ENCODE peak calls at places on chromosomes 2 and 18, in nine cellular contexts. One of them, this sample, is unnamed.

GRCh38 chr2:119252186-119253113 is 28.8 kb downstream of the STEAP3 start:
- DNase-seq in NCI-H345: no peak
- DNase-seq in GM23248: peak
- DNase-seq in NCI-H2171: no peak
- DNase-seq in activated naive CD4-positive, alpha-beta T cell treated with Interleukin-2 at 50 U/mL for 16 hours: no peak
- DNase-seq in HAP-1: no peak
- DNase-seq in C1 segment of cervical spinal cord: no peak
- DNase-seq in astrocyte of the cerebellum: peak
- DNase-seq in PC-9: peak
- DNase-seq in this sample: no peak

GRCh38 chr2:17043173-17043572 is 377.5 kb upstream of the CYRIA start:
- DNase-seq in activated naive CD4-positive, alpha-beta T cell treated with Interleukin-2 at 50 U/mL for 16 hours: no peak
- DNase-seq in GM23248: peak
- DNase-seq in PC-9: no peak
- DNase-seq in C1 segment of cervical spinal cord: no peak
- DNase-seq in NCI-H345: no peak
- DNase-seq in NCI-H2171: no peak
- DNase-seq in HAP-1: no peak
- DNase-seq in astrocyte of the cerebellum: peak
- DNase-seq in this sample: no peak

GRCh38 chr18:61975526-61976326 is 82.9 kb upstream of the RNF152 start:
- DNase-seq in NCI-H2171: no peak
- DNase-seq in astrocyte of the cerebellum: no peak
- DNase-seq in activated naive CD4-positive, alpha-beta T cell treated with Interleukin-2 at 50 U/mL for 16 hours: no peak
- DNase-seq in GM23248: no peak
- DNase-seq in PC-9: no peak
- DNase-seq in NCI-H345: no peak
- DNase-seq in HAP-1: no peak
- DNase-seq in C1 segment of cervical spinal cord: no peak
- DNase-seq in this sample: no peak

GRCh38 chr2:106272202-106272807 is 78.2 kb upstream of the UXS1 start:
- DNase-seq in GM23248: no peak
- DNase-seq in HAP-1: no peak
- DNase-seq in PC-9: no peak
- DNase-seq in astrocyte of the cerebellum: no peak
- DNase-seq in NCI-H2171: no peak
- DNase-seq in NCI-H345: no peak
- DNase-seq in activated naive CD4-positive, alpha-beta T cell treated with Interleukin-2 at 50 U/mL for 16 hours: no peak
- DNase-seq in C1 segment of cervical spinal cord: no peak
- DNase-seq in this sample: no peak

GRCh38 chr18:67951166-67951565 is 434.6 kb upstream of the DSEL start:
- DNase-seq in PC-9: no peak
- DNase-seq in HAP-1: no peak
- DNase-seq in NCI-H2171: no peak
- DNase-seq in astrocyte of the cerebellum: no peak
- DNase-seq in GM23248: no peak
- DNase-seq in activated naive CD4-positive, alpha-beta T cell treated with Interleukin-2 at 50 U/mL for 16 hours: no peak
- DNase-seq in C1 segment of cervical spinal cord: no peak
- DNase-seq in NCI-H345: no peak
- DNase-seq in this sample: no peak

GRCh38 chr2:151363709-151364108 is 6.3 kb downstream of the TNFAIP6 start:
- DNase-seq in PC-9: no peak
- DNase-seq in HAP-1: no peak
- DNase-seq in astrocyte of the cerebellum: no peak
- DNase-seq in GM23248: no peak
- DNase-seq in NCI-H345: no peak
- DNase-seq in NCI-H2171: no peak
- DNase-seq in activated naive CD4-positive, alpha-beta T cell treated with Interleukin-2 at 50 U/mL for 16 hours: no peak
- DNase-seq in C1 segment of cervical spinal cord: no peak
- DNase-seq in this sample: no peak

GRCh38 chr18:48152549-48152948 is 222.1 kb upstream of the SMAD2 start:
- DNase-seq in GM23248: peak
- DNase-seq in HAP-1: no peak
- DNase-seq in PC-9: peak
- DNase-seq in NCI-H345: no peak
- DNase-seq in activated naive CD4-positive, alpha-beta T cell treated with Interleukin-2 at 50 U/mL for 16 hours: no peak
- DNase-seq in NCI-H2171: no peak
- DNase-seq in C1 segment of cervical spinal cord: no peak
- DNase-seq in astrocyte of the cerebellum: no peak
- DNase-seq in this sample: no peak

GRCh38 chr2:188726561-188727247 is 247.5 kb upstream of the COL3A1 start:
- DNase-seq in NCI-H2171: no peak
- DNase-seq in activated naive CD4-positive, alpha-beta T cell treated with Interleukin-2 at 50 U/mL for 16 hours: no peak
- DNase-seq in HAP-1: no peak
- DNase-seq in NCI-H345: no peak
- DNase-seq in GM23248: no peak
- DNase-seq in PC-9: no peak
- DNase-seq in astrocyte of the cerebellum: peak
- DNase-seq in C1 segment of cervical spinal cord: no peak
- DNase-seq in this sample: no peak

GRCh38 chr2:238573065-238573778 is 146.5 kb downstream of the ASB1 start:
- DNase-seq in PC-9: no peak
- DNase-seq in activated naive CD4-positive, alpha-beta T cell treated with Interleukin-2 at 50 U/mL for 16 hours: no peak
- DNase-seq in astrocyte of the cerebellum: no peak
- DNase-seq in C1 segment of cervical spinal cord: no peak
- DNase-seq in HAP-1: no peak
- DNase-seq in NCI-H345: peak
- DNase-seq in GM23248: no peak
- DNase-seq in NCI-H2171: no peak
- DNase-seq in this sample: no peak

GRCh38 chr2:33018271-33018670 is 71.5 kb downstream of the LTBP1 start:
- DNase-seq in NCI-H2171: no peak
- DNase-seq in GM23248: peak
- DNase-seq in NCI-H345: no peak
- DNase-seq in PC-9: no peak
- DNase-seq in HAP-1: no peak
- DNase-seq in C1 segment of cervical spinal cord: no peak
- DNase-seq in astrocyte of the cerebellum: no peak
- DNase-seq in activated naive CD4-positive, alpha-beta T cell treated with Interleukin-2 at 50 U/mL for 16 hours: no peak
- DNase-seq in this sample: no peak

GRCh38 chr2:61993422-61994024 is 88.0 kb downstream of the COMMD1 start:
- DNase-seq in PC-9: peak
- DNase-seq in NCI-H2171: no peak
- DNase-seq in C1 segment of cervical spinal cord: no peak
- DNase-seq in activated naive CD4-positive, alpha-beta T cell treated with Interleukin-2 at 50 U/mL for 16 hours: no peak
- DNase-seq in HAP-1: peak
- DNase-seq in NCI-H345: peak
- DNase-seq in astrocyte of the cerebellum: peak
- DNase-seq in GM23248: peak
- DNase-seq in this sample: peak

GRCh38 chr2:64348386-64349142 is 105.4 kb upstream of the LGALSL start:
- DNase-seq in activated naive CD4-positive, alpha-beta T cell treated with Interleukin-2 at 50 U/mL for 16 hours: no peak
- DNase-seq in NCI-H345: no peak
- DNase-seq in GM23248: peak
- DNase-seq in astrocyte of the cerebellum: no peak
- DNase-seq in HAP-1: no peak
- DNase-seq in C1 segment of cervical spinal cord: no peak
- DNase-seq in PC-9: no peak
- DNase-seq in NCI-H2171: no peak
- DNase-seq in this sample: no peak

GRCh38 chr18:33210575-33211189 is 229.8 kb downstream of the CCDC178 start:
- DNase-seq in HAP-1: peak
- DNase-seq in GM23248: peak
- DNase-seq in astrocyte of the cerebellum: peak
- DNase-seq in NCI-H345: peak
- DNase-seq in PC-9: no peak
- DNase-seq in activated naive CD4-positive, alpha-beta T cell treated with Interleukin-2 at 50 U/mL for 16 hours: no peak
- DNase-seq in NCI-H2171: peak
- DNase-seq in C1 segment of cervical spinal cord: no peak
- DNase-seq in this sample: peak

GRCh38 chr2:237389831-237390230 is 24.1 kb downstream of the COL6A3 start:
- DNase-seq in GM23248: no peak
- DNase-seq in astrocyte of the cerebellum: no peak
- DNase-seq in NCI-H345: no peak
- DNase-seq in HAP-1: no peak
- DNase-seq in activated naive CD4-positive, alpha-beta T cell treated with Interleukin-2 at 50 U/mL for 16 hours: no peak
- DNase-seq in NCI-H2171: no peak
- DNase-seq in C1 segment of cervical spinal cord: no peak
- DNase-seq in PC-9: no peak
- DNase-seq in this sample: no peak

GRCh38 chr18:78873916-78874505 is 105.6 kb upstream of the SALL3 start:
- DNase-seq in C1 segment of cervical spinal cord: no peak
- DNase-seq in GM23248: peak
- DNase-seq in activated naive CD4-positive, alpha-beta T cell treated with Interleukin-2 at 50 U/mL for 16 hours: no peak
- DNase-seq in PC-9: no peak
- DNase-seq in astrocyte of the cerebellum: no peak
- DNase-seq in HAP-1: no peak
- DNase-seq in NCI-H2171: no peak
- DNase-seq in NCI-H345: no peak
- DNase-seq in this sample: no peak

GRCh38 chr2:196155597-196155996 is 15.8 kb downstream of the STK17B start:
- DNase-seq in astrocyte of the cerebellum: no peak
- DNase-seq in NCI-H2171: no peak
- DNase-seq in activated naive CD4-positive, alpha-beta T cell treated with Interleukin-2 at 50 U/mL for 16 hours: no peak
- DNase-seq in HAP-1: no peak
- DNase-seq in C1 segment of cervical spinal cord: no peak
- DNase-seq in GM23248: no peak
- DNase-seq in NCI-H345: no peak
- DNase-seq in PC-9: no peak
- DNase-seq in this sample: no peak

GRCh38 chr2:101781730-101782426 is 84.4 kb downstream of the MAP4K4 start:
- DNase-seq in NCI-H345: no peak
- DNase-seq in C1 segment of cervical spinal cord: no peak
- DNase-seq in GM23248: no peak
- DNase-seq in activated naive CD4-positive, alpha-beta T cell treated with Interleukin-2 at 50 U/mL for 16 hours: no peak
- DNase-seq in PC-9: no peak
- DNase-seq in HAP-1: no peak
- DNase-seq in NCI-H2171: peak
- DNase-seq in astrocyte of the cerebellum: no peak
- DNase-seq in this sample: no peak

GRCh38 chr2:11787991-11788390 is 41.6 kb downstream of the LPIN1 start:
- DNase-seq in C1 segment of cervical spinal cord: no peak
- DNase-seq in HAP-1: no peak
- DNase-seq in astrocyte of the cerebellum: no peak
- DNase-seq in PC-9: no peak
- DNase-seq in GM23248: no peak
- DNase-seq in NCI-H345: no peak
- DNase-seq in NCI-H2171: no peak
- DNase-seq in activated naive CD4-positive, alpha-beta T cell treated with Interleukin-2 at 50 U/mL for 16 hours: no peak
- DNase-seq in this sample: no peak

GRCh38 chr2:128550389-128550788 is 231.7 kb upstream of the HS6ST1 start:
- DNase-seq in astrocyte of the cerebellum: no peak
- DNase-seq in GM23248: no peak
- DNase-seq in NCI-H345: no peak
- DNase-seq in C1 segment of cervical spinal cord: no peak
- DNase-seq in activated naive CD4-positive, alpha-beta T cell treated with Interleukin-2 at 50 U/mL for 16 hours: no peak
- DNase-seq in NCI-H2171: no peak
- DNase-seq in PC-9: no peak
- DNase-seq in HAP-1: no peak
- DNase-seq in this sample: no peak

GRCh38 chr18:31102941-31103340 is 720 bp upstream of the DSC2 start:
- DNase-seq in NCI-H345: no peak
- DNase-seq in NCI-H2171: no peak
- DNase-seq in astrocyte of the cerebellum: no peak
- DNase-seq in activated naive CD4-positive, alpha-beta T cell treated with Interleukin-2 at 50 U/mL for 16 hours: no peak
- DNase-seq in C1 segment of cervical spinal cord: no peak
- DNase-seq in PC-9: no peak
- DNase-seq in HAP-1: peak
- DNase-seq in GM23248: no peak
- DNase-seq in this sample: no peak